ENCODE peak calls at places on chromosome 11, in six cellular contexts. K is AG20443, L is RPMI7951, U is ELR, F is AG08396, D is GM10248. V is an unnamed sample.

GRCh38 chr11:68122936-68123539 is 1.9 kb upstream of the CHKA start:
- DNase-seq in K (no peak), L (no peak), U (no peak), F (no peak), D (no peak), V (peak; percentile 30)

GRCh38 chr11:76806608-76807205 is 23.6 kb downstream of the TSKU start:
- DNase-seq in K (peak; percentile 4), L (no peak), U (no peak), F (no peak), D (no peak), V (no peak)

GRCh38 chr11:101817536-101817935 is 97.3 kb upstream of the CEP126 start:
- DNase-seq in K (peak; percentile 20), L (no peak), U (no peak), F (no peak), D (no peak), V (peak; percentile 9)

GRCh38 chr11:134945993-134946392 is 534.0 kb upstream of the B3GAT1 start:
- DNase-seq in K (no peak), L (no peak), U (no peak), F (no peak), D (no peak), V (no peak)

GRCh38 chr11:107337917-107338316 is 119.7 kb downstream of the CWF19L2 start:
- DNase-seq in K (no peak), L (no peak), U (no peak), F (no peak), D (peak; percentile 2), V (no peak)

GRCh38 chr11:83033972-83034672 is 37.6 kb downstream of the RAB30 start:
- DNase-seq in K (peak; percentile 86), L (peak; percentile 91), U (no peak), F (peak; percentile 66), D (no peak), V (peak; percentile 79)

GRCh38 chr11:2798951-2799761 is 86.4 kb downstream of the CDKN1C start:
- DNase-seq in K (no peak), L (no peak), U (no peak), F (peak; percentile 50), D (no peak), V (no peak)

GRCh38 chr11:84828616-84829015 is 798.5 kb downstream of the DLG2 start:
- DNase-seq in K (no peak), L (no peak), U (no peak), F (no peak), D (no peak), V (no peak)

GRCh38 chr11:9046376-9046775 is 42.6 kb upstream of the NRIP3 start:
- DNase-seq in K (no peak), L (no peak), U (no peak), F (no peak), D (no peak), V (no peak)

GRCh38 chr11:73268671-73269271 is 3.4 kb upstream of the P2RY6 start:
- DNase-seq in K (no peak), L (no peak), U (no peak), F (no peak), D (no peak), V (no peak)

GRCh38 chr11:77654770-77655434 is 17.3 kb upstream of the CLNS1A start:
- DNase-seq in K (no peak), L (no peak), U (peak; percentile 77), F (no peak), D (no peak), V (no peak)

GRCh38 chr11:67308031-67308866 is 4.9 kb downstream of the SSH3 start:
- DNase-seq in K (no peak), L (no peak), U (no peak), F (no peak), D (peak; percentile 12), V (no peak)

GRCh38 chr11:75563978-75564552 is 2.0 kb downstream of the SERPINH1 start:
- DNase-seq in K (peak; percentile 81), L (peak; percentile 85), U (peak; percentile 91), F (peak; percentile 81), D (no peak), V (peak; percentile 94)

GRCh38 chr11:72422414-72422813 is 11.9 kb downstream of the CLPB start:
- DNase-seq in K (no peak), L (peak; percentile 17), U (no peak), F (no peak), D (no peak), V (no peak)

GRCh38 chr11:11620251-11620965 is 1.4 kb downstream of the GALNT18 start:
- DNase-seq in K (peak; percentile 44), L (peak; percentile 48), U (no peak), F (peak; percentile 67), D (peak; percentile 37), V (peak; percentile 51)

GRCh38 chr11:123654566-123655081 is at the start of gene SCN3B:
- DNase-seq in K (peak; percentile 81), L (peak; percentile 45), U (peak; percentile 62), F (peak; percentile 88), D (peak; percentile 44), V (peak; percentile 70)

GRCh38 chr11:129992161-129992944 is 10.3 kb downstream of the PRDM10 start:
- DNase-seq in K (no peak), L (no peak), U (peak; percentile 18), F (no peak), D (peak; percentile 50), V (peak; percentile 46)

GRCh38 chr11:76588455-76589325 is 81.9 kb downstream of the LRRC32 start:
- DNase-seq in K (no peak), L (no peak), U (no peak), F (no peak), D (peak; percentile 16), V (peak; percentile 43)

GRCh38 chr11:9677951-9678350 is 14.1 kb downstream of the SWAP70 start:
- DNase-seq in K (no peak), L (no peak), U (no peak), F (no peak), D (no peak), V (no peak)

V was measured in myocyte.